ENCODE peak calls at places on chromosomes 4 and X, in ten cellular contexts. R is NCI-H1694; B is GM13976; Q is colonic mucosa; L is activated T-cell treated with anti-CD3 and anti-CD28 coated beads for 1 hour; S is H4; W is T-helper 9 cell; A is activated effector memory CD4-positive, alpha-beta T cell treated with Interleukin-2 at 50 U/mL for 16 hours; E is ecto neural progenitor cell; X is C1 segment of cervical spinal cord. Y is an unnamed sample.

GRCh38 chr4:81827568-81828202 is 356.0 kb upstream of the RASGEF1B start:
- DNase-seq in R (no peak), S (no peak), W (no peak), Q (no peak), E (no peak), X (no peak), B (no peak), L (no peak), A (no peak), Y (no peak)

GRCh38 chrX:134836497-134836968 is 154.3 kb upstream of the SMIM10 start:
- DNase-seq in S (peak), E (no peak), X (no peak), L (no peak), A (no peak), B (no peak), R (no peak), W (no peak), Q (no peak), Y (no peak)

GRCh38 chrX:24259544-24260240 is 54.2 kb downstream of the SUPT20HL2 start:
- DNase-seq in A (no peak), R (peak), S (peak), W (no peak), E (no peak), L (no peak), B (peak), Q (peak), X (no peak), Y (no peak)

GRCh38 chrX:39309721-39310152 is 508.5 kb downstream of the MID1IP1 start:
- DNase-seq in B (no peak), W (peak), E (no peak), X (no peak), Q (no peak), R (no peak), S (peak), L (no peak), A (peak), Y (peak)

GRCh38 chr4:119300072-119300387 is 21.9 kb downstream of the FABP2 start:
- DNase-seq in W (peak), B (no peak), Q (peak), E (no peak), L (peak), X (no peak), A (no peak), R (no peak), S (peak), Y (no peak)

GRCh38 chr4:88981571-88981970 is 75.4 kb downstream of the FAM13A start:
- DNase-seq in R (no peak), S (no peak), X (no peak), E (no peak), B (no peak), Q (no peak), L (no peak), A (no peak), W (no peak), Y (no peak)

GRCh38 chr4:40333921-40334352 is 1.2 kb upstream of the CHRNA9 start:
- DNase-seq in E (no peak), W (no peak), R (no peak), B (no peak), Q (no peak), S (peak), A (no peak), L (no peak), X (no peak), Y (no peak)

GRCh38 chr4:79576480-79576803 is 168.4 kb upstream of the GK2 start:
- DNase-seq in B (peak), A (no peak), E (no peak), W (no peak), R (no peak), Q (no peak), X (no peak), L (no peak), S (peak), Y (no peak)

GRCh38 chr4:56289934-56290333 is 97.4 kb downstream of the AASDH start:
- DNase-seq in Q (no peak), E (no peak), A (no peak), R (no peak), B (no peak), L (no peak), S (no peak), W (no peak), X (no peak), Y (no peak)

GRCh38 chr4:48315728-48316630 is 25.4 kb upstream of the SLAIN2 start:
- DNase-seq in R (peak), L (no peak), X (no peak), A (no peak), B (peak), W (no peak), Q (peak), E (no peak), S (peak), Y (no peak)

GRCh38 chr4:163991268-163991667 is 496.8 kb downstream of the TMA16 start:
- DNase-seq in W (no peak), E (no peak), L (no peak), B (no peak), S (no peak), A (no peak), R (no peak), X (no peak), Q (no peak), Y (no peak)

GRCh38 chrX:14027031-14027430 is 2.7 kb downstream of the GEMIN8 start:
- DNase-seq in A (peak), W (no peak), B (no peak), L (no peak), R (no peak), X (no peak), Q (no peak), S (no peak), E (no peak), Y (no peak)

GRCh38 chrX:65463550-65463949 is 71.0 kb downstream of the LAS1L start:
- DNase-seq in R (no peak), L (no peak), Q (no peak), A (no peak), E (no peak), S (peak), W (no peak), B (no peak), X (no peak), Y (no peak)

GRCh38 chr4:150315175-150315574 is 236.9 kb downstream of the DCLK2 start:
- DNase-seq in R (peak), X (no peak), B (no peak), E (no peak), S (no peak), Q (no peak), L (no peak), W (no peak), A (no peak), Y (no peak)

GRCh38 chr4:39469429-39470077 is 10.7 kb downstream of the LIAS start:
- DNase-seq in B (peak), X (no peak), W (no peak), R (peak), S (peak), A (no peak), E (peak), Q (peak), L (no peak), Y (no peak)

Y was measured in T-helper 22 cell.